ENCODE peak calls at places on chromosome 15, in eight cellular contexts. G, K, X, R, E, S, I and T are unnamed samples.

GRCh38 chr15:79680721-79681120 is 216.1 kb downstream of the MTHFS start:
- DNase-seq in G (no peak), K (peak; percentile 43), X (peak; percentile 8), R (no peak), E (no peak), S (peak; percentile 87), I (no peak), T (no peak)

GRCh38 chr15:65638681-65639089 is 16.9 kb downstream of the SLC24A1 start:
- DNase-seq in G (peak; percentile 20), K (peak; percentile 80), X (peak; percentile 28), R (no peak), E (no peak), S (peak; percentile 82), I (no peak), T (peak; percentile 34)

GRCh38 chr15:64600794-64601193 is 140.4 kb downstream of the ZNF609 start:
- DNase-seq in G (no peak), K (no peak), X (no peak), R (no peak), E (no peak), S (no peak), I (no peak), T (no peak)

GRCh38 chr15:57747206-57747605 is 40.7 kb downstream of the POLR2M start:
- DNase-seq in G (no peak), K (no peak), X (no peak), R (peak; percentile 59), E (no peak), S (no peak), I (no peak), T (no peak)

GRCh38 chr15:31178705-31179104 is 77.2 kb upstream of the TRPM1 start:
- DNase-seq in G (no peak), K (no peak), X (no peak), R (no peak), E (no peak), S (no peak), I (no peak), T (no peak)

GRCh38 chr15:68340711-68341671 is 63.4 kb downstream of the FEM1B start:
- DNase-seq in G (no peak), K (no peak), X (no peak), R (no peak), E (peak; percentile 73), S (no peak), I (no peak), T (no peak)

GRCh38 chr15:77243146-77243545 is 172.2 kb upstream of the TSPAN3 start:
- DNase-seq in G (no peak), K (no peak), X (no peak), R (no peak), E (no peak), S (no peak), I (no peak), T (no peak)

GRCh38 chr15:33171202-33171601 is 23.3 kb downstream of the FMN1 start:
- DNase-seq in G (no peak), K (no peak), X (no peak), R (no peak), E (no peak), S (no peak), I (no peak), T (no peak)

GRCh38 chr15:32767236-32767635 is 49.4 kb downstream of the GREM1 start:
- DNase-seq in G (no peak), K (no peak), X (no peak), R (no peak), E (no peak), S (no peak), I (no peak), T (no peak)

GRCh38 chr15:77416954-77417353 is 3.0 kb downstream of the PEAK1 start:
- DNase-seq in G (no peak), K (no peak), X (no peak), R (no peak), E (no peak), S (peak; percentile 5), I (no peak), T (no peak)

GRCh38 chr15:62782100-62782791 is 260.3 kb upstream of the TPM1 start:
- DNase-seq in G (peak; percentile 89), K (peak; percentile 68), X (no peak), R (peak; percentile 71), E (peak; percentile 82), S (peak; percentile 86), I (peak; percentile 72), T (peak; percentile 64)

GRCh38 chr15:60704717-60705116 is 225.8 kb upstream of the ICE2 start:
- DNase-seq in G (no peak), K (no peak), X (no peak), R (no peak), E (no peak), S (no peak), I (no peak), T (no peak)

GRCh38 chr15:60704129-60704528 is 225.2 kb upstream of the ICE2 start:
- DNase-seq in G (no peak), K (no peak), X (no peak), R (no peak), E (no peak), S (no peak), I (no peak), T (no peak)

GRCh38 chr15:60703196-60703933 is 224.4 kb upstream of the ICE2 start:
- DNase-seq in G (no peak), K (no peak), X (no peak), R (peak; percentile 52), E (no peak), S (no peak), I (no peak), T (no peak)

GRCh38 chr15:60708684-60709083 is 229.7 kb upstream of the ICE2 start:
- DNase-seq in G (no peak), K (no peak), X (no peak), R (no peak), E (no peak), S (peak; percentile 17), I (no peak), T (no peak)

GRCh38 chr15:60706145-60706544 is 227.2 kb upstream of the ICE2 start:
- DNase-seq in G (no peak), K (peak; percentile 11), X (no peak), R (no peak), E (no peak), S (no peak), I (no peak), T (no peak)
- H3K4me1 ChIP-seq in G (no peaks in the 10 kb centered on the region), K (no peaks in the 10 kb centered on the region), X (no peaks in the 10 kb centered on the region), R (peaks cover 4% of the 10 kb centered on the region), E (no peaks in the 10 kb centered on the region), S (peaks cover 7% of the 10 kb centered on the region), I (no peaks in the 10 kb centered on the region), T (no peaks in the 10 kb centered on the region)

GRCh38 chr15:70476441-70476840 is 286.9 kb downstream of the UACA start:
- DNase-seq in G (no peak), K (no peak), X (no peak), R (no peak), E (no peak), S (no peak), I (no peak), T (no peak)
- H3K4me1 ChIP-seq in G (no peaks in the 10 kb centered on the region), K (peaks cover 3% of the 10 kb centered on the region), X (peaks cover 44% of the 10 kb centered on the region), R (peaks cover 23% of the 10 kb centered on the region), E (no peaks in the 10 kb centered on the region), S (peaks cover 27% of the 10 kb centered on the region), I (peaks cover 22% of the 10 kb centered on the region), T (no peaks in the 10 kb centered on the region)

GRCh38 chr15:40088929-40089755 is 19.5 kb downstream of the BMF start:
- DNase-seq in G (no peak), K (peak; percentile 90), X (no peak), R (no peak), E (no peak), S (peak; percentile 32), I (no peak), T (no peak)
- H3K4me1 ChIP-seq in G (peaks cover 35% of the 10 kb centered on the region), K (peaks cover 34% of the 10 kb centered on the region), X (peaks cover 16% of the 10 kb centered on the region), R (peaks cover 68% of the 10 kb centered on the region), E (peaks cover 12% of the 10 kb centered on the region), S (peaks cover 34% of the 10 kb centered on the region), I (peaks cover 72% of the 10 kb centered on the region), T (peaks cover 52% of the 10 kb centered on the region)

GRCh38 chr15:45550436-45550835 is 27.9 kb upstream of the SLC30A4 start:
- DNase-seq in G (no peak), K (no peak), X (no peak), R (no peak), E (no peak), S (peak; percentile 71), I (no peak), T (no peak)

GRCh38 chr15:45549831-45550230 is 27.3 kb upstream of the SLC30A4 start:
- DNase-seq in G (no peak), K (no peak), X (no peak), R (no peak), E (no peak), S (peak; percentile 80), I (no peak), T (no peak)

GRCh38 chr15:45544266-45545023 is 21.9 kb upstream of the SLC30A4 start:
- DNase-seq in G (no peak), K (no peak), X (no peak), R (no peak), E (no peak), S (no peak), I (no peak), T (no peak)

GRCh38 chr15:45548753-45549520 is 26.4 kb upstream of the SLC30A4 start:
- DNase-seq in G (no peak), K (no peak), X (no peak), R (no peak), E (no peak), S (no peak), I (no peak), T (no peak)

DNA sequence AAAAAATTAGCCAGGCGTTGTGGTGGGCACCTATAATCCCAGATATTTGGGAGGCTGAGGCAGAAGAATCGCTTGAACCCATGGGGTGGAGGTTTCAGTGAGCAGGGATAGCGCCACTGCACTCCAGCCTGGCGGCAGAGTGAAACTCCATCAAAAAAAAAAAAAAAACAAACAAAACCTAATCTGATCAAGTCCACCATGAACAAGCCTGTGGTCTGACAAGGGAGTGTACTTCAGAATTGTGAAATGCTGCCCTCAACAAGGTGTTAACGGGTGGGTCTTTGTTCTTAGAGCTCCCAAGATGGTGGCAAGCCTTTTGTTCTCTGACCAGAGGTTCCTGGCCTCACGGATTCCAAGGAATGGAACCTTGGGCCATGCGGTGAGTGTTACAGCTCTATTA is 24.2 kb upstream of the SLC30A4 start:
- DNase-seq in G (no peak), K (no peak), X (no peak), R (no peak), E (no peak), S (no peak), I (no peak), T (no peak)
- H3K4me1 ChIP-seq in G (no peaks in the 10 kb centered on the region), K (no peaks in the 10 kb centered on the region), X (no peaks in the 10 kb centered on the region), R (no peaks in the 10 kb centered on the region), E (no peaks in the 10 kb centered on the region), S (peaks cover 15% of the 10 kb centered on the region), I (no peaks in the 10 kb centered on the region), T (no peaks in the 10 kb centered on the region)

DNA sequence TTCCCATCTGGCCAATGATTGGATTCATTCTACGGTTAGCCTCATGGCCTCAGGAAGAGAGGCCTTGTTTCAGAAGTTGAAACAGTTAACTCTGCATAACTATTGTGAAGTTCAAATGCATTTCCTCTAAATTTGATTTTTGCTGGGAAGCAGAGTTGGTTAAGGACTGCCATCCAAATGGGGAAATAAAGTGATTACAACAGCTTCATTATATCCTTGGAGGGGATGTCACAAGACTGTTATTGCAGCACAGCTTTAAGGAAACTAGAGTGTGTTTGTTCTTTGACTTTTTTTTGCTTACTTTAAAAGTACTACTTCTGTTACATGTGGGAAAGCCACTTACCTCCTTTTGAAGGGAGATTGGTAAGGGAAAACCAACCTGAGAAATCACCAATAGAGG is 164.8 kb downstream of the AKAP13 start:
- DNase-seq in G (no peak), K (no peak), X (no peak), R (no peak), E (no peak), S (peak; percentile 18), I (no peak), T (no peak)
- H3K4me1 ChIP-seq in G (peaks cover 16% of the 10 kb centered on the region), K (no peaks in the 10 kb centered on the region), X (peaks cover 28% of the 10 kb centered on the region), R (peaks cover 6% of the 10 kb centered on the region), E (peaks cover 5% of the 10 kb centered on the region), S (no peaks in the 10 kb centered on the region), I (peaks cover 96% of the 10 kb centered on the region), T (peaks cover 38% of the 10 kb centered on the region)